ENCODE peak calls at places on chromosomes 4 and X, in four cellular contexts. One of them, this sample, is unnamed.

GRCh38 chr4:151896880-151897279 is 136.1 kb upstream of the GATB start:
- DNase-seq in activated T-helper 1 cell treated with anti-CD3 and anti-CD28 coated beads, Interleukin-12 subunit alpha, Interleukin-12 subunit beta, Interleukin-2, Interleukin-4 antibody, amounts not matched to agents 30 ng/mL and 10 ng/mL and 1 ng/mL, durations not matched to agents 14 hours and 24 hours and 36 hours: no peak
- DNase-seq in cortex of kidney: no peak
- DNase-seq in D341Med: no peak
- DNase-seq in this sample: peak; percentile 69

GRCh38 chr4:83639849-83640493 is 104.1 kb downstream of the GPAT3 start:
- DNase-seq in activated T-helper 1 cell treated with anti-CD3 and anti-CD28 coated beads, Interleukin-12 subunit alpha, Interleukin-12 subunit beta, Interleukin-2, Interleukin-4 antibody, amounts not matched to agents 30 ng/mL and 10 ng/mL and 1 ng/mL, durations not matched to agents 14 hours and 24 hours and 36 hours: peak; percentile 31
- DNase-seq in cortex of kidney: no peak
- DNase-seq in D341Med: peak; percentile 54
- DNase-seq in this sample: no peak

GRCh38 chr4:128228021-128228571 is 59.5 kb downstream of the PGRMC2 start:
- DNase-seq in activated T-helper 1 cell treated with anti-CD3 and anti-CD28 coated beads, Interleukin-12 subunit alpha, Interleukin-12 subunit beta, Interleukin-2, Interleukin-4 antibody, amounts not matched to agents 30 ng/mL and 10 ng/mL and 1 ng/mL, durations not matched to agents 14 hours and 24 hours and 36 hours: no peak
- DNase-seq in cortex of kidney: no peak
- DNase-seq in D341Med: peak; percentile 47
- DNase-seq in this sample: no peak

GRCh38 chrX:13064599-13065143 is 20.3 kb upstream of the FAM9C start:
- DNase-seq in activated T-helper 1 cell treated with anti-CD3 and anti-CD28 coated beads, Interleukin-12 subunit alpha, Interleukin-12 subunit beta, Interleukin-2, Interleukin-4 antibody, amounts not matched to agents 30 ng/mL and 10 ng/mL and 1 ng/mL, durations not matched to agents 14 hours and 24 hours and 36 hours: no peak
- DNase-seq in cortex of kidney: no peak
- DNase-seq in D341Med: no peak
- DNase-seq in this sample: no peak

GRCh38 chrX:17022205-17022604 is 75.7 kb downstream of the REPS2 start:
- DNase-seq in activated T-helper 1 cell treated with anti-CD3 and anti-CD28 coated beads, Interleukin-12 subunit alpha, Interleukin-12 subunit beta, Interleukin-2, Interleukin-4 antibody, amounts not matched to agents 30 ng/mL and 10 ng/mL and 1 ng/mL, durations not matched to agents 14 hours and 24 hours and 36 hours: no peak
- DNase-seq in cortex of kidney: no peak
- DNase-seq in D341Med: no peak
- DNase-seq in this sample: no peak

GRCh38 chrX:45758738-45759397 is 558.2 kb upstream of the DIPK2B start:
- DNase-seq in activated T-helper 1 cell treated with anti-CD3 and anti-CD28 coated beads, Interleukin-12 subunit alpha, Interleukin-12 subunit beta, Interleukin-2, Interleukin-4 antibody, amounts not matched to agents 30 ng/mL and 10 ng/mL and 1 ng/mL, durations not matched to agents 14 hours and 24 hours and 36 hours: peak; percentile 36
- DNase-seq in cortex of kidney: no peak
- DNase-seq in D341Med: no peak
- DNase-seq in this sample: no peak

GRCh38 chrX:13151806-13152510 is 107.5 kb upstream of the FAM9C start:
- DNase-seq in activated T-helper 1 cell treated with anti-CD3 and anti-CD28 coated beads, Interleukin-12 subunit alpha, Interleukin-12 subunit beta, Interleukin-2, Interleukin-4 antibody, amounts not matched to agents 30 ng/mL and 10 ng/mL and 1 ng/mL, durations not matched to agents 14 hours and 24 hours and 36 hours: peak; percentile 34
- DNase-seq in cortex of kidney: no peak
- DNase-seq in D341Med: no peak
- DNase-seq in this sample: no peak

GRCh38 chr4:158938462-158939044 is 164.3 kb upstream of the RAPGEF2 start:
- DNase-seq in activated T-helper 1 cell treated with anti-CD3 and anti-CD28 coated beads, Interleukin-12 subunit alpha, Interleukin-12 subunit beta, Interleukin-2, Interleukin-4 antibody, amounts not matched to agents 30 ng/mL and 10 ng/mL and 1 ng/mL, durations not matched to agents 14 hours and 24 hours and 36 hours: no peak
- DNase-seq in cortex of kidney: no peak
- DNase-seq in D341Med: no peak
- DNase-seq in this sample: no peak

GRCh38 chr4:25161599-25161960 is 1.3 kb upstream of the SEPSECS start:
- DNase-seq in activated T-helper 1 cell treated with anti-CD3 and anti-CD28 coated beads, Interleukin-12 subunit alpha, Interleukin-12 subunit beta, Interleukin-2, Interleukin-4 antibody, amounts not matched to agents 30 ng/mL and 10 ng/mL and 1 ng/mL, durations not matched to agents 14 hours and 24 hours and 36 hours: no peak
- DNase-seq in cortex of kidney: no peak
- DNase-seq in D341Med: no peak
- DNase-seq in this sample: no peak

GRCh38 chr4:2843909-2844584 is 403 bp downstream of the ADD1 start:
- DNase-seq in activated T-helper 1 cell treated with anti-CD3 and anti-CD28 coated beads, Interleukin-12 subunit alpha, Interleukin-12 subunit beta, Interleukin-2, Interleukin-4 antibody, amounts not matched to agents 30 ng/mL and 10 ng/mL and 1 ng/mL, durations not matched to agents 14 hours and 24 hours and 36 hours: no peak
- DNase-seq in cortex of kidney: no peak
- DNase-seq in D341Med: no peak
- DNase-seq in this sample: no peak

GRCh38 chr4:106329027-106329618 is 12.8 kb downstream of the AIMP1 start:
- DNase-seq in activated T-helper 1 cell treated with anti-CD3 and anti-CD28 coated beads, Interleukin-12 subunit alpha, Interleukin-12 subunit beta, Interleukin-2, Interleukin-4 antibody, amounts not matched to agents 30 ng/mL and 10 ng/mL and 1 ng/mL, durations not matched to agents 14 hours and 24 hours and 36 hours: no peak
- DNase-seq in cortex of kidney: no peak
- DNase-seq in D341Med: peak; percentile 47
- DNase-seq in this sample: no peak

GRCh38 chrX:23383411-23383810 is 48.8 kb downstream of the PTCHD1 start:
- DNase-seq in activated T-helper 1 cell treated with anti-CD3 and anti-CD28 coated beads, Interleukin-12 subunit alpha, Interleukin-12 subunit beta, Interleukin-2, Interleukin-4 antibody, amounts not matched to agents 30 ng/mL and 10 ng/mL and 1 ng/mL, durations not matched to agents 14 hours and 24 hours and 36 hours: no peak
- DNase-seq in cortex of kidney: no peak
- DNase-seq in D341Med: no peak
- DNase-seq in this sample: no peak